ENCODE peak calls at places on chromosomes 12 and 14, in four cellular contexts. One of them, this sample, is unnamed. For H3K9me3, the result is how much of the 10 kb centered on the place peaks cover.

GRCh38 chr12:108649668-108650067 is 16.0 kb upstream of the SELPLG start:
- DNase-seq in stomach: no peak
- DNase-seq in heart left ventricle: no peak
- DNase-seq in suprapubic skin: no peak
- DNase-seq in this sample: no peak

GRCh38 chr14:54902521-54903420 is at the start of gene GCH1:
- DNase-seq in stomach: peak
- DNase-seq in suprapubic skin: peak
- DNase-seq in heart left ventricle: peak
- DNase-seq in this sample: peak

GRCh38 chr14:59044707-59045106 is 143.8 kb upstream of the DAAM1 start:
- DNase-seq in suprapubic skin: no peak
- DNase-seq in stomach: no peak
- DNase-seq in heart left ventricle: no peak
- DNase-seq in this sample: no peak

GRCh38 chr12:116324684-116325664 is 47.5 kb upstream of the MED13L start:
- DNase-seq in stomach: no peak
- DNase-seq in heart left ventricle: no peak
- DNase-seq in suprapubic skin: no peak
- DNase-seq in this sample: no peak

GRCh38 chr12:22477894-22478287 is 66.5 kb downstream of the C2CD5 start:
- DNase-seq in suprapubic skin: no peak
- DNase-seq in heart left ventricle: no peak
- DNase-seq in stomach: no peak
- DNase-seq in this sample: no peak

GRCh38 chr12:96471368-96472040 is 17.9 kb upstream of the CFAP54 start:
- DNase-seq in stomach: no peak
- DNase-seq in suprapubic skin: no peak
- DNase-seq in heart left ventricle: no peak
- DNase-seq in this sample: no peak

GRCh38 chr14:68703093-68703492 is 89.8 kb downstream of the ZFP36L1 start:
- DNase-seq in heart left ventricle: no peak
- DNase-seq in suprapubic skin: no peak
- DNase-seq in stomach: no peak
- DNase-seq in this sample: no peak

GRCh38 chr12:49105504-49106120 is 5.0 kb downstream of the LMBR1L start:
- DNase-seq in suprapubic skin: no peak
- DNase-seq in stomach: no peak
- DNase-seq in heart left ventricle: peak
- DNase-seq in this sample: no peak

GRCh38 chr14:58535084-58535483 is 102.7 kb upstream of the DACT1 start:
- DNase-seq in stomach: no peak
- DNase-seq in heart left ventricle: no peak
- DNase-seq in suprapubic skin: no peak
- DNase-seq in this sample: no peak

GRCh38 chr14:100159107-100159864 is at the start of gene DEGS2:
- DNase-seq in heart left ventricle: peak
- DNase-seq in stomach: peak
- DNase-seq in suprapubic skin: no peak
- DNase-seq in this sample: no peak

GRCh38 chr14:56338674-56339073 is 220.5 kb downstream of the PELI2 start:
- DNase-seq in stomach: no peak
- DNase-seq in suprapubic skin: no peak
- DNase-seq in heart left ventricle: no peak
- DNase-seq in this sample: no peak

DNA sequence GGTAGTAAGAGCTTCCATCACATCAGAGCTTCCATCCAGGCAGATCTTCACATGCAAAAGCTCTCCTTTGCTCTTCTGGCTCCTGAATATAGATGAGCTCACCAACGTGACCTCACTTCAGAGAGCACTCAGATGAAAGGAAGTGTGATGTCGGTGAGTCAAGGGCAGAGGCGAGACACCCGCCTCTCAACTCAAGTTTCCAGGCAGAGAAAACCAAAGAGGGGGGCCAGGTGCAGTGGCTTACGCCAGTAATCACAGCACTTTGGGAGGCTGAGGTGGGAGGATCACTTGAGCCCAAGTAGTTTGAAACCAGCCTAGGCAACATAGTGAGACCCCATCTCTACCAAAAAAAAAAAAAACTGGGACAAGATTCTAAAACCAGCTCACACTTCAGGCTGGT is 126.9 kb downstream of the DUSP6 start:
- DNase-seq in stomach: no peak
- DNase-seq in heart left ventricle: peak
- DNase-seq in suprapubic skin: no peak
- DNase-seq in this sample: no peak
- H3K27ac ChIP-seq in stomach: peak
- H3K27ac ChIP-seq in heart left ventricle: no peak
- H3K27ac ChIP-seq in suprapubic skin: peak
- H3K27ac ChIP-seq in this sample: peak

GRCh38 chr12:133222211-133222610 is 13.5 kb downstream of the ANHX start:
- DNase-seq in heart left ventricle: no peak
- DNase-seq in stomach: no peak
- DNase-seq in suprapubic skin: no peak
- DNase-seq in this sample: no peak

GRCh38 chr12:133231001-133231400 is 4.7 kb downstream of the ANHX start:
- DNase-seq in suprapubic skin: no peak
- DNase-seq in stomach: no peak
- DNase-seq in heart left ventricle: no peak
- DNase-seq in this sample: no peak

GRCh38 chr12:133225527-133225926 is 10.2 kb downstream of the ANHX start:
- DNase-seq in suprapubic skin: no peak
- DNase-seq in stomach: no peak
- DNase-seq in heart left ventricle: no peak
- DNase-seq in this sample: no peak

GRCh38 chr12:133227281-133227852 is 8.3 kb downstream of the ANHX start:
- DNase-seq in heart left ventricle: no peak
- DNase-seq in suprapubic skin: no peak
- DNase-seq in stomach: no peak
- DNase-seq in this sample: no peak

DNA sequence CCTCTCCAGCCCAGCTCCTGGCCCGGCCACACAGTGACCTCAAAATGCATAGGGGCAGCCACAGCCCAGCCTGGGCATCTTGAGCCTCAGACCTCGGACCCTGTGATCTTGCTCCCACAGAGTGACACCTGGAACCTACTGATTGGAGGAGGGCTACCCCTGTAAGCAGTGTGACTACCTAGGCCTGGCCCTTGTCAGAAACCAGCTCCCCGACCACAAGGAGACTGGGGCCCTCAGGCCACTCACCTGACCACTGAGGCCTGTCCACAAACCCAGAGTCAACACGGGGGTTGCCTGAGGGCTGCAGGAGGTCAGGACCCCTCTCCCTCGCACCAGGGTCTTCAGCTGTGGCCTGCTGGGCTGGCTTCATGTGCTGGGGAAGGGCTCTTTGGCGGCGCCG is 9.0 kb downstream of the ANHX start:
- DNase-seq in suprapubic skin: no peak
- DNase-seq in stomach: no peak
- DNase-seq in heart left ventricle: no peak
- DNase-seq in this sample: no peak
- H3K9me3 ChIP-seq in suprapubic skin: under half
- H3K9me3 ChIP-seq in stomach: under half
- H3K9me3 ChIP-seq in heart left ventricle: under half
- H3K9me3 ChIP-seq in this sample: under half

GRCh38 chr14:52951730-52952481 is 1.1 kb upstream of the FERMT2 start:
- DNase-seq in heart left ventricle: peak
- DNase-seq in stomach: peak
- DNase-seq in suprapubic skin: no peak
- DNase-seq in this sample: peak
- TF ChIP-seq POLR2A in heart left ventricle: no peak
- TF ChIP-seq POLR2A in stomach: no peak
- TF ChIP-seq POLR2A in suprapubic skin: no peak
- TF ChIP-seq POLR2A in this sample: no peak

GRCh38 chr14:97723834-97724770 is 926.9 kb downstream of the VRK1 start:
- DNase-seq in stomach: no peak
- DNase-seq in heart left ventricle: no peak
- DNase-seq in suprapubic skin: no peak
- DNase-seq in this sample: no peak
- H3K27ac ChIP-seq in stomach: no peak
- H3K27ac ChIP-seq in heart left ventricle: no peak
- H3K27ac ChIP-seq in suprapubic skin: no peak
- H3K27ac ChIP-seq in this sample: no peak

GRCh38 chr14:70442750-70443149 is 9.2 kb upstream of the ADAM21 start:
- DNase-seq in heart left ventricle: no peak
- DNase-seq in suprapubic skin: no peak
- DNase-seq in stomach: no peak
- DNase-seq in this sample: no peak
- H3K9me3 ChIP-seq in heart left ventricle: under half
- H3K9me3 ChIP-seq in suprapubic skin: under half
- H3K9me3 ChIP-seq in stomach: under half
- H3K9me3 ChIP-seq in this sample: under half

DNA sequence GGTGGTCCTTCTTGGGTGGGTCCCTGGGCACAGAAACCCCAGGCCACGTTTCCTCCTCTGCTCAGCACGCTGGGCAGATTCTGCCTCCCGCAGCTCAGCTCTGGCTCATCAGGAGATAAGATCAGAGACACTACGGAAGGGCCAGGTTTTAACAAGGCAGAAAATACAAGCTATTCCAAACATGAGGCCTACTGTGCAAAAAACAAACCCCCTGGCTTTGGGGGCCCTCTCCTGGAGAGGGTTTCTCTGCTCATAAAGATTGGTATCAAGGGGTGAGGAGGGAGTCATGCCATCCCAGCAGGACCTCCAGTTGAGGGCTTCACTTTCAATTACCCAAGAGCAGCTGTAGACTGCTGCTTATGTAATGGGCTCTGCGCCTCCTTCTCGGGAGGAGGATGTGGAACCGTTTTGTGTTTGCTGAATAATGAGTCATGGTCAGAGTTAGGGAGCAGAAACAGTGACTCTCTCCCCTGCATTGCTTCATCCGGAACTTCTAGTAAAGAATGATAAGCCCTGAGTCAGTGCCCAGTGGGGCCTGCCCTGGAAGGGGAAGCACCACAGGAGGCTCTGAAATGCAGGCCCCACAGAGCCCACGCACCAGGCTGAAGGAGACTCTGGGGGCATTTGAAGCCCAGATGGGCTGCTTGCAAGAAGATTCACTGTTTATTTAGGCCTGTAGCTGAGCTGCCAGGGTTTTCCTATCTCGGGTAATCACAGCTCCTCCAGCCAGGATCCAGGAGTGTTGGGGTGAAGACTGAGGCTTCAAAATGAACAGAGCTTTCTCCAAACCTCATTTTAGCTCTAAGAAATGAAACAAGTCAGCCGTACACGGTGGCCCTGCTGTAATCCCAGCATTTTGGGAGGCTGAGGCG is 79.3 kb downstream of the SSPN start:
- DNase-seq in suprapubic skin: peak
- DNase-seq in heart left ventricle: peak
- DNase-seq in stomach: peak
- DNase-seq in this sample: peak
- TF ChIP-seq POLR2A in suprapubic skin: no peak
- TF ChIP-seq POLR2A in heart left ventricle: no peak
- TF ChIP-seq POLR2A in stomach: no peak
- TF ChIP-seq POLR2A in this sample: no peak

DNA sequence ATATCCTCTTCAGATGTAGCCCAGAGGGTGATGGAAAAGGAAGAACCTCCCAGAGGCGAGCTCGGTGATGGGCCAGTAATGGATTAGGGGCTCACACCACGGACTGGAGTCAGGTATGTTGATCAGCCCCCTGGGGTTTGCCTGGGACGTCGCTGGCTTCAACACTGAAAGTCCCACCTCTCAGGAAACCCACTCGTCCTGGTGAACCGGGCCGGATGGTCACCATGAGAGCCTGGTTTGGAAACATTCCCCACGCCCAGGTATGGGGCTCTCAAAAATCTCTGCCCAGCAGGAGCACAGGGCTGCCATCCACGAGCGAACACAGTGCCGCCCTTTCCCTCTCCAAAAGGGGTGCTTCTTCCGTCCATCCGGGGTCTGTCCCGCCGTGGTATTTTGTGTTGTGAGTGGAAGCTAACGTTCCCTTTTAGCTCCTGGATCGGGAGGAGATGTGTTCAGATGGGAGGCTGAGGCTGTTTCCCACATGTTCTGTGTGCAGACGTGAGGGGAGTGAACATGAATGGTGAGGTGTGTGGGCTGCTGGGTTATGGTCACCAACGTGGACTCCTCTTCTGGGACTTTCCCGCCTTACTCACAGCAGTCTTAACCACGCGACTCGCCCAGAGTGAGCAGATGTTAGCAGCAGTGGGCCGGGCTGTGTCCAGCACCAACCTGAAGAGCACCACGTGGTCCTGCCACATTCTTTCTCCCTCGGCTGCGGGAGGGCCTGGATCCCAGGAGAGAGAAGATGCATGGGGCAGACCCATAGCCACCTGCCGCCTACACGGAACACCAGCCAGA is 139.2 kb downstream of the KIF26A start:
- DNase-seq in stomach: peak
- DNase-seq in heart left ventricle: no peak
- DNase-seq in suprapubic skin: no peak
- DNase-seq in this sample: no peak
- H3K27ac ChIP-seq in stomach: no peak
- H3K27ac ChIP-seq in heart left ventricle: no peak
- H3K27ac ChIP-seq in suprapubic skin: no peak
- H3K27ac ChIP-seq in this sample: no peak

GRCh38 chr14:70343141-70343540 is 16.3 kb downstream of the COX16 start:
- DNase-seq in stomach: no peak
- DNase-seq in suprapubic skin: no peak
- DNase-seq in heart left ventricle: no peak
- DNase-seq in this sample: no peak
- H3K9me3 ChIP-seq in stomach: under half
- H3K9me3 ChIP-seq in suprapubic skin: under half
- H3K9me3 ChIP-seq in heart left ventricle: under half
- H3K9me3 ChIP-seq in this sample: under half

DNA sequence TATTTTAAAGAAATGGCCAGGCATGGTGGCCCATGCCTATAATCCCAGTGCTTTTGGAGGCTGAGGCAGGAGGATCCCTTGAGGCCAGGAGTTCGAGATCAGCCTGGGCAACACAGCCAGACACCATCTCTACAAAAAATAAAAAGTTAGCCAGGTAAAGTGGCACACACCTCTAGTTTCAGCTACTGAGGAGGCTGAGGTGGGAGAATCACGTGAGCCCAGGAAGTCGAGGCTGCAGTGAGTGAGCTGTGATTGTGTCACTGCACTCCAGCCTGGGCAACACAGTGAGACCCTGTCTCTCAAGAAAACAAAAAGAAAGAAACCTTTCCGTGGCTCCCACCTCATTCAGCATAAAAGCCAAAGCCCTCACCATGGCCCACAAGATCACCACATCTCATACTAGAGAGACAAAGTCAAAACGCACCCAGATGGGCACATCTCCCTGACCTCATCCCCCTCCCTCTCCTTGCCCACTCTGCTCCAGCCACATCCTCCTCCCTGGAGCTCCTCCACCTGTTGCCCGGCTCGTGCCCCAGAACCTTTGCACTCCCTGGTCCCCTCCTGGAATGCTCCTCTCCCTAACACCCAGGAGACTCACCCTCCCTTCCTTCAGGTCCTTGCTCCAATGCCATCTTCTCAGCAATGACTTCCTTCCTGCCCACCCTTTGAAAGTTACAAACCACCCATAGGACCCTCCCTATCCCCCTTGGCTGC is 4.7 kb upstream of the SCARB1 start:
- DNase-seq in suprapubic skin: no peak
- DNase-seq in heart left ventricle: no peak
- DNase-seq in stomach: no peak
- DNase-seq in this sample: no peak
- TF ChIP-seq POLR2A in suprapubic skin: no peak
- TF ChIP-seq POLR2A in heart left ventricle: no peak
- TF ChIP-seq POLR2A in stomach: no peak
- TF ChIP-seq POLR2A in this sample: no peak